ENCODE peak calls at places on chromosomes 3 and 15, in five cellular contexts. B is A549, U is OCI-LY7, Y is GM20000, A is fibroblast of mammary gland. T is an unnamed sample.
A peak's percentile ranks its signal among the peaks of the same experiment; 100 is the strongest.

GRCh38 chr3:81728766-81729544 is 32.5 kb downstream of the GBE1 start:
- DNase-seq in B (no peak), U (no peak), A (peak; percentile 47), Y (no peak), T (peak; percentile 54)

GRCh38 chr15:62850318-62850717 is 192.2 kb upstream of the TPM1 start:
- DNase-seq in U (no peak), B (no peak), Y (no peak), A (no peak), T (no peak)

GRCh38 chr3:195240171-195240701 is 30.7 kb downstream of the XXYLT1 start:
- DNase-seq in U (no peak), A (no peak), Y (no peak), B (no peak), T (no peak)

GRCh38 chr3:12875857-12876451 is 34.6 kb upstream of the RPL32 start:
- DNase-seq in U (peak; percentile 24), A (peak; percentile 10), B (no peak), Y (peak; percentile 68), T (no peak)

GRCh38 chr3:40248591-40248990 is 60.9 kb upstream of the EIF1B start:
- DNase-seq in B (no peak), Y (no peak), U (no peak), A (no peak), T (no peak)

GRCh38 chr15:88700716-88701115 is 61.9 kb downstream of the ISG20 start:
- DNase-seq in U (no peak), Y (no peak), A (no peak), B (no peak), T (no peak)

GRCh38 chr3:52387481-52387880 is 57.4 kb downstream of the SEMA3G start:
- DNase-seq in U (no peak), B (no peak), A (no peak), Y (no peak), T (no peak)

GRCh38 chr15:78047631-78048409 is 29.7 kb downstream of the TBC1D2B start:
- DNase-seq in U (no peak), Y (no peak), A (peak; percentile 81), B (no peak), T (no peak)

GRCh38 chr15:81924667-81925183 is 121.1 kb downstream of the MEX3B start:
- DNase-seq in B (no peak), A (no peak), Y (no peak), U (no peak), T (no peak)

GRCh38 chr15:41583795-41584194 is 24.8 kb downstream of the TYRO3 start:
- DNase-seq in Y (no peak), U (no peak), B (no peak), A (no peak), T (no peak)

GRCh38 chr15:40807888-40808194 is 568 bp upstream of the DNAJC17 start:
- DNase-seq in U (no peak), Y (no peak), B (no peak), A (peak; percentile 55), T (no peak)

GRCh38 chr3:181710581-181711255 is 1.0 kb upstream of the SOX2 start:
- DNase-seq in U (no peak), B (no peak), Y (no peak), A (peak; percentile 21), T (no peak)

GRCh38 chr3:155382396-155383042 is 89.0 kb upstream of the STRIT1 start:
- DNase-seq in B (peak; percentile 66), U (peak; percentile 53), A (peak; percentile 73), Y (peak; percentile 32), T (peak; percentile 82)

GRCh38 chr15:101489236-101489632 is 273 bp downstream of the PCSK6 start:
- DNase-seq in U (no peak), A (no peak), Y (peak; percentile 84), B (peak; percentile 70), T (peak; percentile 50)

GRCh38 chr3:83226751-83227150 is 1465.3 kb upstream of the GBE1 start:
- DNase-seq in B (no peak), Y (no peak), U (no peak), A (no peak), T (no peak)

GRCh38 chr3:52002768-52003167 is 7.1 kb upstream of the RPL29 start:
- DNase-seq in Y (no peak), U (no peak), B (no peak), A (no peak), T (no peak)

GRCh38 chr15:38874464-38874863 is 309.9 kb upstream of the RASGRP1 start:
- DNase-seq in B (no peak), A (no peak), U (no peak), Y (no peak), T (peak; percentile 14)

GRCh38 chr15:79394231-79394630 is 37.9 kb upstream of the MINAR1 start:
- DNase-seq in U (no peak), B (no peak), Y (no peak), A (peak; percentile 71), T (peak; percentile 38)

GRCh38 chr15:48981941-48982340 is 18.2 kb upstream of the SHC4 start:
- DNase-seq in A (no peak), U (no peak), Y (no peak), B (no peak), T (peak; percentile 29)
- TF ChIP-seq CTCF in A (no peak), U (no peak), Y (no peak), B (no peak), T (no peak)

GRCh38 chr15:94168250-94168649 is 63.1 kb upstream of the MCTP2 start:
- DNase-seq in U (peak; percentile 35), Y (no peak), A (no peak), B (no peak), T (peak; percentile 24)
- TF ChIP-seq CTCF in U (peak; percentile 81), Y (no peak), A (peak; percentile 17), B (no peak), T (peak; percentile 26)

GRCh38 chr3:173411288-173412064 is 13.9 kb downstream of the NLGN1 start:
- DNase-seq in B (no peak), A (peak; percentile 57), U (peak; percentile 1), Y (no peak), T (peak; percentile 52)
- TF ChIP-seq CTCF in B (peak; percentile 26), A (peak; percentile 46), U (peak; percentile 55), Y (peak; percentile 17), T (peak; percentile 39)

GRCh38 chr15:96431787-96432186 is 101.3 kb downstream of the NR2F2 start:
- DNase-seq in B (no peak), Y (no peak), A (no peak), U (no peak), T (no peak)
- TF ChIP-seq CTCF in B (no peak), Y (no peak), A (no peak), U (no peak), T (no peak)

DNA sequence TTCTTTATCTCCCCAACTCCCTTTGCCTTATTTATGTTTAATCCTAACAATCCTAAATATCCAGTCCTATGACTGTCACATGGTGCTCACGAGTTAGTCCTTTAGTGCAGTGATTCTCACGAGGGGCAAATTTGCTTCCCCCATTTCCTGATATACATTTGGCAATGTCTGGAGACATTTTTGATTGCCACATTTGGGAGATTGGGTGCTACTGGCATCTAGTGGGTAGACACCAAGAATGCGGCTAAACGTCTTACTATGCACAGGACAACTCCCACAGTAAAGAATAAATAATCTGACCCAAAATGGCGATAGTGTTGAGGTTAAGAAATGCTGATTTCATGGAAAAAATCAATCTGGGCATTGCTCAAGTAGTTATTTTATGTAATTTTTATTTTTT is 466.5 kb downstream of the ROBO2 start:
- DNase-seq in U (no peak), A (no peak), B (no peak), Y (no peak), T (no peak)
- TF ChIP-seq CTCF in U (no peak), A (no peak), B (no peak), Y (no peak), T (no peak)

GRCh38 chr3:129046037-129046731 is 14.4 kb upstream of the GP9 start:
- DNase-seq in B (no peak), U (no peak), Y (no peak), A (no peak), T (no peak)
- TF ChIP-seq CTCF in B (no peak), U (no peak), Y (no peak), A (no peak), T (no peak)

DNA sequence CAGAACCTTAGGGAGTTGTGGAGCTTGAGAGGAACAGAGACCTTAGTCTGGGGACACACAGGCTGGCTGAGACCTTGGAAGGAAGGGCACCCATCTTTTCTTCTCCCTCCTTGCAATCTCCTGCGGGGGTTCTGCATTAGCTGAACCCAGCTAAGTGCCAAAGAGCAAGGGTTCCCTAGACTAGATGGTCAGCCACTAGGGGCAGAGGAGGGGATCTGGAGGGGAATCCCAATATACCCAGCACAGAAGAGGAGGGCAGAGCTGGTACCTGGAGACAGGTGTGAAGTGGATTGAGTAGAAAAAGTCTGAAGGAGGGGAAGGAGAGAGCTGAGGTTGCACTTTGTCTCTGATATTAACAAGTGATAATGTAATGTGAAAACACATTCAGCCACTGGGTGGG is 212.8 kb downstream of the ADAMTS9 start:
- DNase-seq in Y (no peak), A (no peak), B (peak; percentile 3), U (no peak), T (no peak)
- TF ChIP-seq CTCF in Y (no peak), A (no peak), B (no peak), U (peak; percentile 28), T (no peak)

DNA sequence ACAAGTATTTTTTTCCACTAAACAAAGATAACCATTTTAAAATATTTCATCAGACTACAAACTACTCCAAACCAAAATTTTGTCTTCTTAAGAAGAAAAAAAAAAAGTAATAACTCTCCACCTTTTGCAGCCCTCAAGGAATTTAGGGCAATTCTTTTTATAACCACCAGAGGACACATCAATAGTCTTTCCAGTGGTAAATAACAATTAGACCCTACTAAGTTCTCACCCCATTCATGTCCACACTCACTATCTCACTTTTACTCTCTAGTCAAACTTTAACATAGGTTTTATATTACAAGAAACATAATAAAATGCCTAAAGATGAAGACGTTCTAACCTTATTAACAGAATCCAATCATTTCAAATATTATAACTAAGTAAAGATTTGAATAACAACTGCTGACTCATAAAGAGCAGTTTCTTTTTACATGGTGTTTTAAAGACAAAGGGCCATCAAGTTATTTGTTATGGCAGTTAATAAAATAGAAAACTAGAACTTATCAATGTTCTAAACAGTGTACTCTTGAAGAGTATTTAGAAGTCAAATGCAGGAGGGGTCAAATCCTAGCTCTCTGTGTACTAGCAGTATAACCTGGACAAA is 33.0 kb downstream of the CCDC39 start:
- DNase-seq in U (no peak), B (peak; percentile 1), A (peak; percentile 8), Y (no peak), T (peak; percentile 8)
- TF ChIP-seq CTCF in U (peak; percentile 62), B (no peak), A (peak; percentile 33), Y (no peak), T (peak; percentile 36)